ENCODE peak calls at places on chromosomes 5 and 9, in five cellular contexts. I is thyroid gland; N is CD8-positive, alpha-beta memory T cell; L is upper lobe of left lung; C is tibial artery. Y is an unnamed sample.

GRCh38 chr5:178312900-178313299 is 80.3 kb upstream of the PHYKPL start:
- DNase-seq in L (no peak), N (no peak), C (no peak), I (peak), Y (no peak)

GRCh38 chr5:143262393-143263174 is 140.9 kb downstream of the NR3C1 start:
- DNase-seq in N (no peak), C (no peak), L (no peak), I (no peak), Y (peak)

GRCh38 chr9:98328770-98329169 is 73.3 kb upstream of the TBC1D2 start:
- DNase-seq in I (no peak), N (no peak), C (no peak), L (no peak), Y (no peak)

GRCh38 chr5:130198927-130199326 is 294.7 kb downstream of the CHSY3 start:
- DNase-seq in N (no peak), I (no peak), L (no peak), C (no peak), Y (no peak)

GRCh38 chr9:37902804-37903580 is 935 bp downstream of the SLC25A51 start:
- DNase-seq in C (no peak), N (peak), L (no peak), I (no peak), Y (no peak)

GRCh38 chr5:29351170-29351569 is 1842.3 kb upstream of the CDH6 start:
- DNase-seq in L (no peak), C (no peak), N (no peak), I (no peak), Y (no peak)

GRCh38 chr5:10463566-10463965 is 21.9 kb downstream of the ROPN1L start:
- DNase-seq in I (no peak), L (no peak), C (no peak), N (no peak), Y (no peak)

GRCh38 chr5:78587775-78588291 is 60.7 kb downstream of the LHFPL2 start:
- DNase-seq in L (no peak), C (peak), N (no peak), I (no peak), Y (peak)

GRCh38 chr5:377326-377981 is 55.9 kb downstream of the AHRR start:
- DNase-seq in I (no peak), C (peak), L (no peak), N (no peak), Y (no peak)

GRCh38 chr5:150540615-150541396 is 32.9 kb downstream of the NDST1 start:
- DNase-seq in I (peak), C (peak), L (no peak), N (no peak), Y (peak)

GRCh38 chr5:32545102-32545847 is 40.1 kb upstream of the SUB1 start:
- DNase-seq in N (no peak), L (no peak), C (no peak), I (no peak), Y (no peak)

GRCh38 chr9:114684036-114684435 is 2.0 kb upstream of the TEX48 start:
- DNase-seq in I (no peak), C (no peak), L (no peak), N (no peak), Y (no peak)

GRCh38 chr9:129676970-129677369 is 11.5 kb downstream of the PRRX2 start:
- DNase-seq in I (no peak), L (no peak), C (peak), N (no peak), Y (no peak)

GRCh38 chr9:113538646-113539430 is 75.3 kb downstream of the RGS3 start:
- DNase-seq in C (peak), N (no peak), L (no peak), I (no peak), Y (no peak)

GRCh38 chr9:113538131-113538530 is 74.6 kb downstream of the RGS3 start:
- DNase-seq in C (peak), N (no peak), I (no peak), L (no peak), Y (no peak)

GRCh38 chr9:113536166-113536482 is 72.6 kb downstream of the RGS3 start:
- DNase-seq in L (no peak), N (no peak), I (no peak), C (no peak), Y (no peak)

GRCh38 chr9:113536483-113537226 is 73.1 kb downstream of the RGS3 start:
- DNase-seq in C (peak), I (no peak), N (no peak), L (no peak), Y (peak)

GRCh38 chr9:113537227-113537810 is 73.8 kb downstream of the RGS3 start:
- DNase-seq in C (peak), L (no peak), I (no peak), N (no peak), Y (no peak)
- H3K4me3 ChIP-seq in C (no peak), L (no peak), I (no peak), N (no peak), Y (no peak)

GRCh38 chr5:36874465-36874864 is 2.1 kb upstream of the NIPBL start:
- DNase-seq in L (no peak), C (no peak), N (no peak), I (no peak), Y (no peak)
- H3K4me3 ChIP-seq in L (no peak), C (peak), N (peak), I (peak), Y (peak)

GRCh38 chr9:13707635-13708410 is 428.3 kb upstream of the MPDZ start:
- DNase-seq in N (no peak), C (no peak), L (no peak), I (no peak), Y (peak)

GRCh38 chr9:13705913-13706312 is 426.4 kb upstream of the MPDZ start:
- DNase-seq in N (no peak), L (no peak), C (peak), I (no peak), Y (no peak)

GRCh38 chr9:13705356-13705755 is 425.9 kb upstream of the MPDZ start:
- DNase-seq in L (no peak), C (no peak), N (no peak), I (no peak), Y (no peak)
- H3K4me3 ChIP-seq in L (no peak), C (no peak), N (no peak), I (no peak), Y (no peak)

DNA sequence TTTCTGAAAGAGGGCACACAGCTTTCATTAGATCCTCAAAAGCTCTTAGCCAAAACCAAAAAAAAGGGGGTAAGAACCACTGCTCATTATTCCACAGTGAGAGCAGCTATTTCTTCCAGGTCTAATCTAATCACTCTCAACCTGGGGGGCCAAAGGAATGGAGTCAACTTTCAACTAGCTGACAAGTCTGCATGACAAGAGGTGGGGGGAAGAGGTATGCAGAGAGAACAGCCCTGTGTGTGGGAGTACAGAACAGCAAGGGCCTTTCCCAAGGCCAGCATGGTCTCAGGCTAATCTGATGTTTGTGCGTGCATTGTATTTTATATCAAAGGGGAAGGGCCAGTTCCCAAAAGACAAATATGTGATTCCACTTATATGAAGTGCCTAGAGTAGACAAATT is 36.9 kb upstream of the PIP5K1B start:
- DNase-seq in N (no peak), C (no peak), L (no peak), I (no peak), Y (no peak)
- H3K4me3 ChIP-seq in N (no peak), C (no peak), L (no peak), I (no peak), Y (no peak)

GRCh38 chr5:135269828-135270545 is 129.0 kb downstream of the MACROH2A1 start:
- DNase-seq in N (no peak), C (peak), I (no peak), L (no peak), Y (peak)
- H3K4me3 ChIP-seq in N (no peak), C (no peak), I (no peak), L (no peak), Y (peak)

GRCh38 chr5:19498852-19499251 is 489.1 kb downstream of the CDH18 start:
- DNase-seq in N (no peak), C (no peak), I (no peak), L (no peak), Y (no peak)
- H3K4me3 ChIP-seq in N (no peak), C (no peak), I (no peak), L (no peak), Y (no peak)

Y was measured in MG63.